ENCODE peak calls at places on chromosomes 11 and 22, in six cellular contexts. Z is fibroblast of mammary gland; K is C1 segment of cervical spinal cord; A is activated gamma-delta T cell treated with anti-CD3 and anti-CD28 coated beads, Interleukin-2, amount 50 U/mL, for 16 hours; U is body of pancreas; J is OCI-M1. H is an unnamed sample.

GRCh38 chr22:49726701-49727101 is 101.0 kb downstream of the BRD1 start:
- DNase-seq in Z (no peak), K (no peak), A (no peak), U (no peak), J (peak; percentile 6), H (no peak)

GRCh38 chr11:73991471-73992006 is 8.9 kb upstream of the UCP2 start:
- DNase-seq in Z (no peak), U (no peak), K (no peak), J (no peak), A (no peak), H (no peak)

GRCh38 chr11:134235399-134235798 is 10.9 kb downstream of the VPS26B start:
- DNase-seq in Z (no peak), J (no peak), U (no peak), K (no peak), A (no peak), H (no peak)

GRCh38 chr11:59644528-59644927 is 24.3 kb downstream of the PATL1 start:
- DNase-seq in K (no peak), J (no peak), Z (no peak), A (no peak), U (no peak), H (no peak)

GRCh38 chr11:129636926-129637325 is 178.7 kb upstream of the TMEM45B start:
- DNase-seq in A (no peak), Z (peak; percentile 65), J (no peak), U (no peak), K (no peak), H (no peak)

GRCh38 chr11:35152575-35152974 is 13.6 kb downstream of the CD44 start:
- DNase-seq in Z (no peak), J (no peak), K (no peak), U (no peak), A (no peak), H (no peak)

GRCh38 chr22:39956932-39957664 is 3.1 kb upstream of the TMA7B start:
- DNase-seq in Z (no peak), U (no peak), K (no peak), J (peak; percentile 90), A (no peak), H (no peak)

GRCh38 chr11:9396752-9397151 is 12.3 kb downstream of the IPO7 start:
- DNase-seq in J (no peak), Z (no peak), U (no peak), A (no peak), K (no peak), H (no peak)

GRCh38 chr11:67316882-67317364 is 13.6 kb downstream of the SSH3 start:
- DNase-seq in K (no peak), A (no peak), Z (peak; percentile 63), J (no peak), U (no peak), H (peak; percentile 25)

GRCh38 chr11:70016666-70017347 is 61.3 kb upstream of the ANO1 start:
- DNase-seq in Z (peak; percentile 21), J (no peak), K (no peak), U (no peak), A (no peak), H (no peak)

GRCh38 chr22:22195265-22196017 is 49.1 kb upstream of the VPREB1 start:
- DNase-seq in K (no peak), A (peak; percentile 67), J (peak; percentile 88), Z (peak; percentile 57), U (peak; percentile 84), H (peak; percentile 42)

GRCh38 chr11:61897387-61898246 is 6.3 kb upstream of the FADS3 start:
- DNase-seq in U (peak; percentile 72), Z (peak; percentile 60), K (no peak), J (peak; percentile 84), A (peak; percentile 63), H (no peak)

GRCh38 chr22:37121887-37122591 is 12.5 kb upstream of the TMPRSS6 start:
- DNase-seq in A (peak; percentile 90), Z (peak; percentile 14), J (no peak), U (peak; percentile 44), K (no peak), H (no peak)

GRCh38 chr11:72238040-72238450 is 5.9 kb downstream of the PHOX2A start:
- DNase-seq in Z (peak; percentile 77), U (peak; percentile 62), K (no peak), J (peak; percentile 90), A (no peak), H (no peak)

GRCh38 chr22:39266398-39267030 is 21.7 kb upstream of the PDGFB start:
- DNase-seq in U (peak; percentile 69), J (no peak), A (no peak), K (no peak), Z (peak; percentile 67), H (no peak)

GRCh38 chr11:103170865-103171264 is 61.6 kb downstream of the DYNC2H1 start:
- DNase-seq in U (no peak), Z (peak; percentile 61), K (no peak), A (no peak), J (no peak), H (no peak)

GRCh38 chr22:26890870-26891269 is 233.5 kb downstream of the MIAT start:
- DNase-seq in J (no peak), Z (no peak), U (no peak), A (no peak), K (no peak), H (no peak)

GRCh38 chr11:94604496-94604895 is 37.3 kb downstream of the PIWIL4 start:
- DNase-seq in U (no peak), K (no peak), Z (no peak), J (no peak), A (no peak), H (no peak)

GRCh38 chr11:134377876-134378275 is 34.2 kb downstream of the B3GAT1 start:
- DNase-seq in Z (no peak), K (no peak), J (no peak), A (no peak), U (no peak), H (no peak)

GRCh38 chr11:65575568-65576231 is at the start of gene EHBP1L1:
- DNase-seq in Z (peak; percentile 58), J (peak; percentile 85), U (peak; percentile 73), K (no peak), A (peak; percentile 57), H (no peak)

GRCh38 chr22:49724030-49724892 is 103.4 kb downstream of the BRD1 start:
- DNase-seq in K (no peak), A (no peak), J (no peak), U (no peak), Z (no peak), H (no peak)

GRCh38 chr11:22976146-22976545 is 115.9 kb upstream of the CCDC179 start:
- DNase-seq in Z (peak; percentile 80), K (no peak), U (peak; percentile 83), J (peak; percentile 75), A (no peak), H (no peak)

GRCh38 chr11:72735495-72736027 is 16.6 kb downstream of the ARAP1 start:
- DNase-seq in U (no peak), K (no peak), Z (peak; percentile 80), J (peak; percentile 83), A (no peak), H (no peak)

GRCh38 chr22:36386351-36386899 is 1.3 kb downstream of the MYH9 start:
- DNase-seq in U (no peak), K (no peak), Z (no peak), J (peak; percentile 66), A (no peak), H (no peak)

GRCh38 chr11:123567466-123567865 is 87.0 kb downstream of the SCN3B start:
- DNase-seq in A (no peak), Z (no peak), K (no peak), J (no peak), U (no peak), H (no peak)

GRCh38 chr22:49637255-49637760 is 190.4 kb downstream of the BRD1 start:
- DNase-seq in Z (no peak), A (no peak), U (no peak), J (no peak), K (no peak), H (no peak)

GRCh38 chr22:37557321-37558001 is 2.8 kb upstream of the CDC42EP1 start:
- DNase-seq in A (no peak), J (no peak), Z (no peak), K (no peak), U (peak; percentile 82), H (no peak)

GRCh38 chr11:121538054-121538453 is 85.3 kb upstream of the SORL1-AS1 start:
- DNase-seq in A (no peak), K (no peak), J (no peak), Z (no peak), U (no peak), H (no peak)

GRCh38 chr22:24134090-24134846 is 47.0 kb upstream of the SUSD2 start:
- DNase-seq in J (no peak), K (no peak), U (peak; percentile 67), Z (peak; percentile 33), A (peak; percentile 62), H (no peak)

GRCh38 chr11:2778630-2779498 is 79.1 kb upstream of the KCNQ1OT1 start:
- DNase-seq in Z (no peak), A (no peak), U (peak; percentile 92), J (peak; percentile 98), K (no peak), H (peak; percentile 58)

GRCh38 chr11:113470233-113470632 is 5.0 kb downstream of the DRD2 start:
- DNase-seq in Z (no peak), J (no peak), K (no peak), U (no peak), A (no peak), H (no peak)

GRCh38 chr22:21450320-21450831 is 16.8 kb upstream of the TMEM191C start:
- DNase-seq in Z (no peak), A (no peak), U (peak; percentile 1), K (no peak), J (no peak), H (no peak)

H was measured in LNCaP clone FGC.